ENCODE peak calls at places on chromosomes 13 and 19, in eight cellular contexts. L is hepatocyte, Q is GM23248, E is K562, W is HCT116, Z is lung, A is BE2C, N is stomach. Y is an unnamed sample.

GRCh38 chr19:45357445-45357783 is 13.0 kb downstream of the ERCC2 start:
- DNase-seq in L (no peak), Q (no peak), E (no peak), W (no peak), Z (no peak), A (no peak), N (no peak), Y (no peak)

GRCh38 chr19:50972795-50973376 is 3.5 kb upstream of the KLK6 start:
- DNase-seq in L (no peak), Q (no peak), E (no peak), W (peak; percentile 67), Z (no peak), A (no peak), N (no peak), Y (peak; percentile 28)

GRCh38 chr19:45172173-45172572 is 5.9 kb downstream of the TRAPPC6A start:
- DNase-seq in L (no peak), Q (no peak), E (no peak), W (no peak), Z (no peak), A (no peak), N (no peak), Y (no peak)

GRCh38 chr19:13060233-13060963 is 42.3 kb downstream of the LYL1 start:
- DNase-seq in L (no peak), Q (peak; percentile 74), E (peak; percentile 62), W (no peak), Z (no peak), A (no peak), N (no peak), Y (peak; percentile 55)

GRCh38 chr19:6333439-6333838 is at the start of gene ACER1:
- DNase-seq in L (no peak), Q (no peak), E (no peak), W (no peak), Z (no peak), A (no peak), N (no peak), Y (no peak)

GRCh38 chr13:103931396-103931795 is 865.2 kb upstream of the SLC10A2 start:
- DNase-seq in L (no peak), Q (no peak), E (no peak), W (no peak), Z (no peak), A (no peak), N (no peak), Y (no peak)

GRCh38 chr19:56508282-56508778 is 675 bp downstream of the ZNF471 start:
- DNase-seq in L (no peak), Q (no peak), E (no peak), W (no peak), Z (no peak), A (no peak), N (no peak), Y (no peak)

GRCh38 chr13:57716295-57716694 is 84.8 kb downstream of the PCDH17 start:
- DNase-seq in L (peak; percentile 49), Q (no peak), E (no peak), W (no peak), Z (peak; percentile 39), A (no peak), N (no peak), Y (peak; percentile 72)

DNA sequence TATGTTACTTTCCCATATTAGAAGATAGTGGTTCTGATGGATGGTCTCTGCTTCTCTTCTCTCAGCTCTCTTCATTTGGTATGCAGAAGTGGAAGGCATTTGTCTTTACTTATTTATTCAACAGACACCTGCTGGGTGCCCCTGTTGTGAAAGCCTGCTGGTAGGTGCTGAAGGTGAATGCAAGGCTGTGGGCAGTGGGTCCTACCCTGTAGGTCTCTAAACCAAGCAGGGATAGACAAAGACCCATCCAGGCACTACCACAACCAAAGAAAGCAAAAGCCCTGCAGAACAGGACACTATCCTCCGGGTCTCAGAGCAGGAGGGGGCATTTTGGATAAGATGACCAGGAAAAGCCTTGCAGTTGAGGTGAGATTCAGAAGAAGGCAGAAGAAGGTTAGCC is 106.1 kb downstream of the STARD13 start:
- DNase-seq in L (no peak), Q (no peak), E (no peak), W (no peak), Z (no peak), A (no peak), N (no peak), Y (peak; percentile 51)
- H3K4me1 ChIP-seq in L (peaks cover 50% of the 10 kb centered on the region), Q (peaks cover 36% of the 10 kb centered on the region), E (no peaks in the 10 kb centered on the region), W (no peaks in the 10 kb centered on the region), Z (peaks cover 18% of the 10 kb centered on the region), A (peaks cover 6% of the 10 kb centered on the region), N (peaks cover 6% of the 10 kb centered on the region), Y (peaks cover 7% of the 10 kb centered on the region)

GRCh38 chr13:26658491-26658890 is 101.0 kb downstream of the WASF3 start:
- DNase-seq in L (no peak), Q (no peak), E (no peak), W (no peak), Z (no peak), A (no peak), N (no peak), Y (no peak)

GRCh38 chr13:26660185-26660584 is 100.4 kb downstream of the GPR12 start:
- DNase-seq in L (no peak), Q (no peak), E (no peak), W (no peak), Z (no peak), A (no peak), N (no peak), Y (no peak)

GRCh38 chr13:26663801-26664200 is 96.8 kb downstream of the GPR12 start:
- DNase-seq in L (no peak), Q (no peak), E (no peak), W (no peak), Z (no peak), A (no peak), N (no peak), Y (no peak)

GRCh38 chr13:26658972-26659371 is 101.5 kb downstream of the WASF3 start:
- DNase-seq in L (no peak), Q (no peak), E (no peak), W (no peak), Z (no peak), A (no peak), N (no peak), Y (no peak)

DNA sequence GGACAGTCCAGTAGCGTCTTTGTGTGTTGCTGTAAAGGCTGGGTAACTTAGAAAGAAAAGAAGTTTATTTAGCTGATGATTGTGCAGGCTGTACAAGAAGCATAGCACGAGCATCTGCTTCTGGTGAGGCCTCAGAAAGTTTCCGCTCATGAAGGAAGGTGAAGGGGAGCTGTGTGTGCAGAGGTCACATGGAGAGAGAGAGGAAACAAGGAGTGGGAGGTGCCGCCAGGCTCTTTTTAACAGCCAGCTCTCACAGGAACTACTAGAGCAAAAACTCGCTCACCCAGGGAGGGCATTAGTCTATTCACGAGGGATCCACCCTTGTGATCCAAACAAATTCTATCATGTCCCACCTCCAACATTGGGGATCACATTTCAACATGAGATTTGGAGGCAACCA is 99.8 kb downstream of the GPR12 start:
- DNase-seq in L (no peak), Q (no peak), E (no peak), W (no peak), Z (no peak), A (no peak), N (no peak), Y (no peak)
- H3K4me1 ChIP-seq in L (no peaks in the 10 kb centered on the region), Q (no peaks in the 10 kb centered on the region), E (no peaks in the 10 kb centered on the region), W (peaks cover 4% of the 10 kb centered on the region), Z (no peaks in the 10 kb centered on the region), A (no peaks in the 10 kb centered on the region), N (no peaks in the 10 kb centered on the region), Y (peaks cover 4% of the 10 kb centered on the region)

GRCh38 chr13:100833427-100833826 is 158.8 kb upstream of the TMTC4 start:
- DNase-seq in L (no peak), Q (no peak), E (no peak), W (no peak), Z (no peak), A (no peak), N (no peak), Y (no peak)

GRCh38 chr13:100836696-100837095 is 162.1 kb upstream of the TMTC4 start:
- DNase-seq in L (no peak), Q (peak; percentile 16), E (no peak), W (no peak), Z (no peak), A (peak; percentile 33), N (no peak), Y (no peak)

GRCh38 chr13:100837611-100838010 is 163.0 kb upstream of the TMTC4 start:
- DNase-seq in L (no peak), Q (no peak), E (no peak), W (no peak), Z (no peak), A (no peak), N (no peak), Y (no peak)

DNA sequence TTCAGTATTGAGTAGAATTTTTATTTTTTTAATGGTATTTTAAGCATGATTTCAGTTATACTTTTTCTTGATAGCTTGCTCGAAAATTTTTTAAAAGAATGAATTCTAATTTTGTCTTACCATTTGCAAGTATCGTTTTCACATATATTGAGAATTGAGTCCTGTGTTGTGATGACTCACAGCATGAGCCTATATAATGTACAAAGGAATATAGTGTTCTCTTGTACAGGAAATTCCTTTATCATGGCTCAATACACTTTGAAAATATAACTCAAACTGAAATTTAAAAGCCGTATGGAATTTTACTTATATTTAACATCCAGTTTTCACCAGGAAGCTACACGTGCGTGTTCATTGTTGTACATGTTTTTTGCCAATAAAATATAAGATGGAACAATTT is 161.1 kb upstream of the TMTC4 start:
- DNase-seq in L (no peak), Q (no peak), E (no peak), W (no peak), Z (no peak), A (no peak), N (no peak), Y (no peak)
- H3K4me1 ChIP-seq in L (no peaks in the 10 kb centered on the region), Q (no peaks in the 10 kb centered on the region), E (no peaks in the 10 kb centered on the region), W (no peaks in the 10 kb centered on the region), Z (no peaks in the 10 kb centered on the region), A (no peaks in the 10 kb centered on the region), N (no peaks in the 10 kb centered on the region), Y (no peaks in the 10 kb centered on the region)

GRCh38 chr19:17879466-17879865 is 7.7 kb downstream of the SLC5A5 start:
- DNase-seq in L (no peak), Q (no peak), E (no peak), W (no peak), Z (no peak), A (no peak), N (no peak), Y (no peak)

GRCh38 chr19:17881701-17882100 is 10.0 kb downstream of the SLC5A5 start:
- DNase-seq in L (no peak), Q (no peak), E (no peak), W (no peak), Z (no peak), A (no peak), N (no peak), Y (no peak)

GRCh38 chr19:17888260-17888659 is 16.5 kb downstream of the SLC5A5 start:
- DNase-seq in L (no peak), Q (no peak), E (no peak), W (no peak), Z (no peak), A (no peak), N (no peak), Y (no peak)

GRCh38 chr19:17886515-17886914 is 14.8 kb downstream of the SLC5A5 start:
- DNase-seq in L (no peak), Q (no peak), E (no peak), W (no peak), Z (no peak), A (no peak), N (no peak), Y (no peak)

DNA sequence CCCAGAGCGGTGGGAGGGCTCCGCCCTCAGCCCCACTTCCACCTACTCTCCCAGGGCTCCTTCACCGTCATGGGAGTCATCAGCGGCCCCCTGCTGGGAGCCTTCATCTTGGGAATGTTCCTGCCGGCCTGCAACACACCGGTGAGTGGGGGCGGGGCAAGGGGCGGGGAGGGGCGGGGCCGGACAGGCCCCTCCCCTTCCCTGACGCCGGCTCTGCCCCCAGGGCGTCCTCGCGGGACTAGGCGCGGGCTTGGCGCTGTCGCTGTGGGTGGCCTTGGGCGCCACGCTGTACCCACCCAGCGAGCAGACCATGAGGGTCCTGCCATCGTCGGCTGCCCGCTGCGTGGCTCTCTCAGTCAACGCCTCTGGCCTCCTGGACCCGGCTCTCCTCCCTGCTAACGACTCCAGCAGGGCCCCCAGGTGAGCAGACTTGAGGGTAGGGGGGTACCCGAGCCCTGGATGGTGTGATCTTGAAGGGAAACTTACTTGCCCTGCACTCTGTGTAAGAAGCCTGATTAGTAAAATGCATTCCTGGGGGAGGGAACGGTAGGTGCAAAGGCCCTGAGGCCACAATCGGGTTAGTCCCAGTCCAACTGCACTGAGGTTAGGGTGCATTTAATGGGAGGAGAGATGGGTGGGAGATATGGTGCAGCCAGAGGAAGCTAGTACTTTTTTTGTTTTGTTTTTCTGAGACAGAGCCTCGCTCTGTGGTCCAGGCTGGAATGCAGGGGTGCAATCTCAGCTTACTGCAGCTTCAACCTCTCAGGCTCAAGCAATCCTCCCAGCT is 12.1 kb downstream of the SLC5A5 start:
- DNase-seq in L (no peak), Q (no peak), E (peak; percentile 97), W (no peak), Z (no peak), A (no peak), N (no peak), Y (peak; percentile 61)
- H3K4me1 ChIP-seq in L (no peaks in the 10 kb centered on the region), Q (no peaks in the 10 kb centered on the region), E (peaks cover 10% of the 10 kb centered on the region), W (no peaks in the 10 kb centered on the region), Z (peaks cover 2% of the 10 kb centered on the region), A (no peaks in the 10 kb centered on the region), N (no peaks in the 10 kb centered on the region), Y (no peaks in the 10 kb centered on the region)

Y was measured in endodermal cell.